ENCODE peak calls at places on chromosome 7, in four cellular contexts. G is heart right ventricle, B is RWPE1, D is K562. E is an unnamed sample.
A peak's percentile ranks its signal among the peaks of the same experiment; 100 is the strongest.

GRCh38 chr7:128844777-128845311 is 14.6 kb downstream of the FLNC start:
- DNase-seq in G (peak; percentile 10), B (no peak), D (no peak), E (no peak)

GRCh38 chr7:50296799-50297198 is 7.7 kb upstream of the IKZF1 start:
- DNase-seq in G (no peak), B (no peak), D (no peak), E (no peak)

GRCh38 chr7:6252748-6253147 is 19.7 kb downstream of the CYTH3 start:
- DNase-seq in G (no peak), B (no peak), D (no peak), E (no peak)

GRCh38 chr7:77684030-77684429 is 12.2 kb upstream of the RSBN1L start:
- DNase-seq in G (no peak), B (no peak), D (no peak), E (no peak)

GRCh38 chr7:148185050-148185449 is 405.5 kb upstream of the C7orf33 start:
- DNase-seq in G (no peak), B (no peak), D (no peak), E (no peak)

GRCh38 chr7:127650842-127651555 is 995 bp upstream of the SND1 start:
- DNase-seq in G (no peak), B (peak; percentile 36), D (no peak), E (no peak)

GRCh38 chr7:151696738-151697514 is 177.2 kb upstream of the RHEB start:
- DNase-seq in G (no peak), B (peak; percentile 78), D (no peak), E (no peak)

GRCh38 chr7:68107968-68108367 is 1111.3 kb downstream of the TYW1 start:
- DNase-seq in G (no peak), B (no peak), D (no peak), E (no peak)

GRCh38 chr7:25558605-25559004 is 330.3 kb upstream of the NPVF start:
- DNase-seq in G (no peak), B (no peak), D (no peak), E (no peak)

GRCh38 chr7:142583424-142583823 is 165.8 kb upstream of the PRSS1 start:
- DNase-seq in G (no peak), B (peak; percentile 87), D (no peak), E (peak; percentile 61)

GRCh38 chr7:36283711-36284130 is 105.9 kb upstream of the ANLN start:
- DNase-seq in G (peak; percentile 61), B (no peak), D (peak; percentile 37), E (peak; percentile 28)

GRCh38 chr7:20778063-20778721 is 8.5 kb downstream of the SP8 start:
- DNase-seq in G (peak; percentile 26), B (no peak), D (peak; percentile 36), E (peak; percentile 24)

GRCh38 chr7:127770870-127771269 is 118.9 kb downstream of the SND1 start:
- DNase-seq in G (no peak), B (no peak), D (no peak), E (no peak)

GRCh38 chr7:157890921-157891401 is 554.2 kb downstream of the DNAJB6 start:
- DNase-seq in G (no peak), B (no peak), D (no peak), E (peak; percentile 50)

GRCh38 chr7:54932818-54933543 is 85.8 kb upstream of the EGFR start:
- DNase-seq in G (peak; percentile 65), B (peak; percentile 79), D (no peak), E (no peak)

GRCh38 chr7:82755705-82756551 is 312.4 kb upstream of the CACNA2D1 start:
- DNase-seq in G (no peak), B (peak; percentile 3), D (no peak), E (no peak)

GRCh38 chr7:113774182-113774807 is 144.5 kb downstream of the PPP1R3A start:
- DNase-seq in G (no peak), B (peak; percentile 20), D (peak; percentile 35), E (peak; percentile 12)

GRCh38 chr7:46651561-46652088 is 730.6 kb upstream of the IGFBP3 start:
- DNase-seq in G (no peak), B (peak; percentile 66), D (no peak), E (no peak)

GRCh38 chr7:21526007-21526406 is 16.8 kb upstream of the DNAH11 start:
- DNase-seq in G (no peak), B (no peak), D (peak; percentile 18), E (no peak)

GRCh38 chr7:100137851-100138760 is 10.6 kb upstream of the LAMTOR4 start:
- DNase-seq in G (no peak), B (no peak), D (no peak), E (no peak)

GRCh38 chr7:73394416-73394815 is 39.2 kb upstream of the FZD9 start:
- DNase-seq in G (no peak), B (no peak), D (no peak), E (no peak)

GRCh38 chr7:151742713-151743480 is 134.0 kb downstream of the PRKAG2 start:
- DNase-seq in G (peak; percentile 64), B (no peak), D (no peak), E (peak; percentile 43)

GRCh38 chr7:139936760-139937310 is 107.8 kb downstream of the TBXAS1 start:
- DNase-seq in G (no peak), B (no peak), D (peak; percentile 85), E (peak; percentile 25)

GRCh38 chr7:142438235-142438922 is 180.5 kb upstream of the PRSS58 start:
- DNase-seq in G (no peak), B (no peak), D (peak; percentile 68), E (peak; percentile 39)

GRCh38 chr7:149007615-149008014 is 20.7 kb downstream of the PDIA4 start:
- DNase-seq in G (no peak), B (no peak), D (peak; percentile 43), E (no peak)

GRCh38 chr7:142323706-142324105 is 65.8 kb upstream of the PRSS58 start:
- DNase-seq in G (peak; percentile 24), B (no peak), D (peak; percentile 73), E (peak; percentile 66)

GRCh38 chr7:65980478-65981250 is 1.3 kb downstream of the GUSB start:
- DNase-seq in G (peak; percentile 41), B (no peak), D (peak; percentile 87), E (peak; percentile 84)

GRCh38 chr7:157646551-157646950 is 309.7 kb downstream of the DNAJB6 start:
- DNase-seq in G (no peak), B (no peak), D (no peak), E (no peak)

GRCh38 chr7:42283553-42283952 is 46.5 kb upstream of the GLI3 start:
- DNase-seq in G (no peak), B (peak; percentile 44), D (no peak), E (no peak)

GRCh38 chr7:137440434-137440830 is 96.9 kb upstream of the PTN start:
- DNase-seq in G (no peak), B (no peak), D (no peak), E (no peak)

GRCh38 chr7:30968294-30968693 is 4.5 kb downstream of the GHRHR start:
- DNase-seq in G (no peak), B (no peak), D (no peak), E (no peak)

GRCh38 chr7:28738384-28738783 is 219.7 kb downstream of the TRIL start:
- DNase-seq in G (no peak), B (peak; percentile 31), D (peak; percentile 4), E (no peak)

GRCh38 chr7:27188666-27189559 is 3.9 kb upstream of the HOXA11 start:
- DNase-seq in G (no peak), B (no peak), D (no peak), E (peak; percentile 64)

GRCh38 chr7:132187869-132188789 is 388.1 kb downstream of the PLXNA4 start:
- DNase-seq in G (no peak), B (no peak), D (no peak), E (no peak)

GRCh38 chr7:158782638-158783490 is 46.4 kb downstream of the ESYT2 start:
- DNase-seq in G (peak; percentile 55), B (peak; percentile 21), D (no peak), E (peak; percentile 36)

GRCh38 chr7:116165717-116166116 is 44.6 kb upstream of the TES start:
- DNase-seq in G (no peak), B (no peak), D (no peak), E (no peak)

GRCh38 chr7:128455556-128456254 is at the start of gene HILPDA:
- DNase-seq in G (peak; percentile 96), B (peak; percentile 92), D (peak; percentile 97), E (peak; percentile 96)

GRCh38 chr7:131493559-131493958 is 62.9 kb downstream of the PODXL start:
- DNase-seq in G (no peak), B (no peak), D (no peak), E (no peak)

GRCh38 chr7:7706556-7706955 is 11.9 kb downstream of the RPA3 start:
- DNase-seq in G (no peak), B (no peak), D (no peak), E (no peak)

GRCh38 chr7:7707756-7708310 is 10.6 kb downstream of the RPA3 start:
- DNase-seq in G (no peak), B (no peak), D (no peak), E (no peak)

GRCh38 chr7:7706101-7706511 is 12.3 kb downstream of the RPA3 start:
- DNase-seq in G (no peak), B (no peak), D (no peak), E (no peak)

GRCh38 chr7:7710469-7710868 is 7.9 kb downstream of the RPA3 start:
- DNase-seq in G (no peak), B (no peak), D (no peak), E (no peak)

GRCh38 chr7:7709263-7709662 is 9.1 kb downstream of the RPA3 start:
- DNase-seq in G (no peak), B (no peak), D (no peak), E (no peak)
- TF ChIP-seq CTCF in G (no peak), B (no peak), D (no peak), E (no peak)

DNA sequence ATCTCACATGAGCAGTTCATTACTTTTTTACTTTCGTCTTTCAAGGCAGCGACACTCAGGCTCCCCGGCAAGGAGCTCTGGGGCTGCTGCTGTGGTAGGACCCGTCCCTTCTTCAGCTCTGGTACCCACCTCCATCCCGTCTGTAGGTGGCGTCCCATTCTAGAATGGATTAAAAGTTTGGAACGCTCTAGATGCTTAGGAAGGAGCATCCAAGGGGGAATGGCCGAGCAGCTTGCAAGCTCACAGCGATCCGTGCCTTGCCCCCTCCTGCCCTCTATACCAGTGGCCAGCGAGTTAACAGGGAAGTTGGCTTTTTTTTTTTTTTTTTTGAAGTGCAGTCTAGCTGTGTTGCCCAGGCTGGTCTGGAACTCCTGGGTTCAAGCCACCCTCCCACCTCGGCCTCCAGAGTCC is 22.8 kb upstream of the TTYH3 start:
- DNase-seq in G (no peak), B (no peak), D (peak; percentile 55), E (peak; percentile 56)
- TF ChIP-seq CTCF in G (peak; percentile 29), B (peak; percentile 13), D (peak; percentile 70), E (peak; percentile 46)

GRCh38 chr7:38451840-38452239 is 178.4 kb upstream of the TARP start:
- DNase-seq in G (no peak), B (peak; percentile 30), D (peak; percentile 9), E (no peak)
- TF ChIP-seq CTCF in G (peak; percentile 48), B (peak; percentile 10), D (no peak), E (no peak)

DNA sequence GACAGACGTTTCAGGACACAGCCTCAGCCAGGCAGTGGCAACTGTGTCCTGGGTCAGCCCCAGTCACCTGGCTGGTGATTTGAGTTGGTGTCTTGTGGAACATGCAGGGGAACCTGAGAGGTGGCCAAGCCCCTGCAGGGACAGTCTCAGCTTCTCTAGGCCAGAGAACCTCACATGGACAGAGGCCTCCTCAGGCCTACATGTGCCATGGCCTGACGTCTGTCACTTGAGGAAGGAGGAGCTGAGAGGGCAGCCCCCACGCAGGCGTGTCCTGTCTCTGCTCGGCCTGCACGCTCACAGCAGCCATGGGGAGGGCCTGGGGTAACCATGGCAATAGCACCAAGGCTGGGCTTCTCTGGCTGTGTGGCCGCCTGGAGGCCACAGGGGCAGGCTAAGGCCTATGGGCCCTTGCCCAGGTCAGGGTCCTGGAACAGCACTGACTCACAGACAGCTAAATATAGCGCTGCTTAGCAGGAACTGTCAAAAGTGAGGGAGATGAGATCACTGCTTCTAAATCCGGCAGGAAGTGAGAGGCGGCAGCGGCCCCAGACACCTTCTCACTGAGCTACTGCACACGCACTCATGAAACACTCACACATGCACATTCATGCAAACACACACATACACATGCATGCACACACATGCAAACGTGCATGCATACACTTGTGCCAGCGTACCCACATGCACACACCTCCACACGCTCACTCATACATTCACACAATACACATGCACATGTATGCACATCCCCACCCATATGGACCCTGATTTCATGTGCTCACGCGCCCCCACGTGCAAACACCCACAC is 57.0 kb downstream of the YKT6 start:
- DNase-seq in G (peak; percentile 75), B (peak; percentile 80), D (peak; percentile 85), E (peak; percentile 93)
- TF ChIP-seq CTCF in G (peak; percentile 47), B (no peak), D (peak; percentile 19), E (no peak)

E was measured in activated CD8-positive, alpha-beta T cell treated with anti-CD3 and anti-CD28 coated beads for 36 hours.